ENCODE peak calls at places on chromosomes 6 and 20, in seven cellular contexts. V is cardiac muscle cell; R is fibroblast of lung; X is WERI-Rb-1; U is MM.1S; Y is CD8-positive, alpha-beta T cell; H is PC-3. C is an unnamed sample.

GRCh38 chr6:43847741-43848630 is 78.0 kb downstream of the VEGFA start:
- DNase-seq in V (no peak), R (peak; percentile 35), X (peak; percentile 58), U (peak; percentile 76), Y (no peak), H (peak; percentile 45), C (no peak)

GRCh38 chr20:61949714-61950630 is 115.7 kb downstream of the TAF4 start:
- DNase-seq in V (no peak), R (no peak), X (no peak), U (no peak), Y (no peak), H (no peak), C (no peak)

GRCh38 chr20:36315545-36316351 is 9.6 kb downstream of the DLGAP4 start:
- DNase-seq in V (no peak), R (no peak), X (no peak), U (no peak), Y (no peak), H (no peak), C (no peak)

GRCh38 chr6:10564975-10565374 is 43.8 kb downstream of the GCNT2 start:
- DNase-seq in V (no peak), R (no peak), X (no peak), U (no peak), Y (no peak), H (no peak), C (no peak)

GRCh38 chr20:45290677-45291355 is 15.8 kb upstream of the RBPJL start:
- DNase-seq in V (peak; percentile 83), R (peak; percentile 37), X (peak; percentile 87), U (peak; percentile 62), Y (peak; percentile 53), H (peak; percentile 93), C (peak; percentile 75)

GRCh38 chr6:138971601-138972000 is 16.5 kb downstream of the REPS1 start:
- DNase-seq in V (no peak), R (peak; percentile 39), X (no peak), U (no peak), Y (no peak), H (no peak), C (peak; percentile 31)

GRCh38 chr20:15814903-15815302 is 758.3 kb downstream of the KIF16B start:
- DNase-seq in V (no peak), R (peak; percentile 25), X (no peak), U (no peak), Y (no peak), H (peak; percentile 94), C (peak; percentile 31)

GRCh38 chr20:61879694-61880093 is 186.0 kb downstream of the TAF4 start:
- DNase-seq in V (no peak), R (no peak), X (no peak), U (no peak), Y (no peak), H (no peak), C (no peak)

GRCh38 chr6:113010181-113010580 is 663.1 kb downstream of the RFPL4B start:
- DNase-seq in V (no peak), R (no peak), X (no peak), U (no peak), Y (no peak), H (no peak), C (no peak)

GRCh38 chr20:51156796-51157119 is 133.9 kb upstream of the KCNG1 start:
- DNase-seq in V (no peak), R (no peak), X (no peak), U (no peak), Y (no peak), H (no peak), C (no peak)

GRCh38 chr6:37538107-37538506 is 38.4 kb upstream of the CCDC167 start:
- DNase-seq in V (no peak), R (no peak), X (peak; percentile 81), U (no peak), Y (no peak), H (peak; percentile 70), C (no peak)

GRCh38 chr6:150001295-150001990 is 23.9 kb downstream of the RAET1L start:
- DNase-seq in V (no peak), R (no peak), X (no peak), U (no peak), Y (no peak), H (no peak), C (no peak)

GRCh38 chr6:162913206-162913605 is 185.4 kb downstream of the PACRG start:
- DNase-seq in V (no peak), R (no peak), X (no peak), U (no peak), Y (no peak), H (no peak), C (no peak)

GRCh38 chr6:15444881-15445280 is 199.0 kb downstream of the JARID2 start:
- DNase-seq in V (no peak), R (no peak), X (peak; percentile 91), U (no peak), Y (no peak), H (peak; percentile 51), C (no peak)

GRCh38 chr6:82056567-82056966 is 191.0 kb downstream of the IBTK start:
- DNase-seq in V (no peak), R (no peak), X (no peak), U (no peak), Y (no peak), H (no peak), C (no peak)

GRCh38 chr6:26086214-26086613 is 1.0 kb upstream of the HFE start:
- DNase-seq in V (no peak), R (no peak), X (no peak), U (no peak), Y (peak; percentile 24), H (no peak), C (no peak)

GRCh38 chr6:90643366-90643765 is 56.5 kb upstream of the MAP3K7 start:
- DNase-seq in V (no peak), R (no peak), X (no peak), U (no peak), Y (no peak), H (no peak), C (no peak)

GRCh38 chr6:28606424-28607391 is 81.0 kb downstream of the GPX5 start:
- DNase-seq in V (peak; percentile 81), R (peak; percentile 80), X (peak; percentile 98), U (no peak), Y (no peak), H (peak; percentile 59), C (peak; percentile 84)

GRCh38 chr6:131954775-131955107 is 3.6 kb upstream of the CCN2 start:
- DNase-seq in V (peak; percentile 75), R (peak; percentile 99), X (no peak), U (no peak), Y (no peak), H (peak; percentile 86), C (peak; percentile 99)

GRCh38 chr6:170134077-170135040 is 156.5 kb downstream of the DLL1 start:
- DNase-seq in V (no peak), R (no peak), X (no peak), U (no peak), Y (no peak), H (no peak), C (no peak)

GRCh38 chr6:35370124-35370741 is 27.9 kb downstream of the PPARD start:
- DNase-seq in V (no peak), R (peak; percentile 97), X (no peak), U (peak; percentile 33), Y (no peak), H (peak; percentile 94), C (peak; percentile 87)

GRCh38 chr20:44304383-44304782 is 6.6 kb downstream of the FITM2 start:
- DNase-seq in V (no peak), R (no peak), X (no peak), U (no peak), Y (no peak), H (no peak), C (no peak)

GRCh38 chr6:56474531-56474930 is 168.2 kb downstream of the DST start:
- DNase-seq in V (no peak), R (no peak), X (no peak), U (no peak), Y (no peak), H (peak; percentile 51), C (no peak)
- H3K36me3 ChIP-seq in V (peaks cover 22% of the 10 kb centered on the region), R (peaks cover 16% of the 10 kb centered on the region), X (peaks cover 76% of the 10 kb centered on the region), U (peaks cover 5% of the 10 kb centered on the region), Y (no peaks in the 10 kb centered on the region), H (peaks cover 37% of the 10 kb centered on the region), C (peaks cover 49% of the 10 kb centered on the region)

GRCh38 chr6:33677153-33677660 is 34.3 kb downstream of the UQCC2 start:
- DNase-seq in V (no peak), R (no peak), X (no peak), U (no peak), Y (no peak), H (peak; percentile 34), C (no peak)
- TF ChIP-seq CTCF in V (no peak), R (no peak), X (no peak), U (no peak), Y (no peak), H (no peak), C (no peak)

GRCh38 chr20:22585786-22586493 is 1.6 kb upstream of the FOXA2 start:
- DNase-seq in V (no peak), R (no peak), X (no peak), U (no peak), Y (no peak), H (no peak), C (no peak)

GRCh38 chr20:22584922-22585785 is 782 bp upstream of the FOXA2 start:
- DNase-seq in V (peak; percentile 18), R (no peak), X (no peak), U (no peak), Y (no peak), H (peak; percentile 39), C (no peak)

GRCh38 chr20:22582960-22583772 is 1.2 kb downstream of the FOXA2 start:
- DNase-seq in V (peak; percentile 20), R (no peak), X (no peak), U (no peak), Y (no peak), H (peak; percentile 17), C (no peak)

GRCh38 chr20:22583773-22584629 is at the start of gene FOXA2:
- DNase-seq in V (peak; percentile 10), R (no peak), X (no peak), U (no peak), Y (no peak), H (peak; percentile 63), C (no peak)

GRCh38 chr20:22584630-22584921 is 204 bp upstream of the FOXA2 start:
- DNase-seq in V (no peak), R (no peak), X (no peak), U (no peak), Y (no peak), H (peak; percentile 71), C (no peak)
- H3K27me3 ChIP-seq in V (peaks cover 100% of the 10 kb centered on the region), R (peaks cover 46% of the 10 kb centered on the region), X (peaks cover 83% of the 10 kb centered on the region), U (no peaks in the 10 kb centered on the region), Y (peaks cover 4% of the 10 kb centered on the region), H (peaks cover 8% of the 10 kb centered on the region), C (peaks cover 74% of the 10 kb centered on the region)

GRCh38 chr6:7239590-7239948 is 73.4 kb downstream of the SSR1 start:
- DNase-seq in V (no peak), R (no peak), X (no peak), U (no peak), Y (no peak), H (no peak), C (no peak)

GRCh38 chr6:7242835-7243187 is 70.2 kb downstream of the SSR1 start:
- DNase-seq in V (no peak), R (no peak), X (no peak), U (no peak), Y (no peak), H (no peak), C (no peak)

GRCh38 chr6:7241709-7242645 is 71.0 kb downstream of the SSR1 start:
- DNase-seq in V (no peak), R (peak; percentile 40), X (no peak), U (peak; percentile 48), Y (no peak), H (peak; percentile 61), C (peak; percentile 12)

GRCh38 chr6:7240351-7240750 is 72.6 kb downstream of the SSR1 start:
- DNase-seq in V (no peak), R (no peak), X (no peak), U (no peak), Y (no peak), H (no peak), C (no peak)

GRCh38 chr6:7241160-7241559 is 71.8 kb downstream of the SSR1 start:
- DNase-seq in V (no peak), R (no peak), X (no peak), U (no peak), Y (no peak), H (no peak), C (no peak)
- H3K36me3 ChIP-seq in V (no peaks in the 10 kb centered on the region), R (peaks cover 10% of the 10 kb centered on the region), X (peaks cover 41% of the 10 kb centered on the region), U (no peaks in the 10 kb centered on the region), Y (peaks cover 9% of the 10 kb centered on the region), H (peaks cover 5% of the 10 kb centered on the region), C (peaks cover 10% of the 10 kb centered on the region)